ENCODE peak calls at places on chromosomes 16 and 17, in ten cellular contexts. L is stimulated activated CD8-positive, alpha-beta memory T cell treated with anti-CD3 and anti-CD28 coated beads, Interleukin-12 subunit alpha, Interleukin-12 subunit beta, amount 100 ng/mL, for 4 hours; A is AG04450; K is HEK293T; X is Kasumi-1; M is Calu3; B is left colon; C is pancreas; H is astrocyte of the spinal cord; D is Jurkat, Clone E6-1. N is an unnamed sample.

GRCh38 chr17:69406906-69407305 is 7.6 kb upstream of the MAP2K6 start:
- DNase-seq in B (no peak), D (no peak), H (no peak), M (no peak), X (no peak), C (no peak), K (no peak), L (no peak), A (no peak), N (no peak)

GRCh38 chr17:17942846-17943245 is 29.4 kb downstream of the TOM1L2 start:
- DNase-seq in B (no peak), M (no peak), L (no peak), D (no peak), A (no peak), H (no peak), X (no peak), K (no peak), C (no peak), N (no peak)

GRCh38 chr17:72697602-72698146 is 394.8 kb downstream of the SLC39A11 start:
- DNase-seq in X (no peak), H (no peak), M (no peak), C (no peak), K (no peak), D (no peak), A (no peak), B (no peak), L (no peak), N (no peak)

GRCh38 chr17:5868916-5869475 is 201.2 kb upstream of the WSCD1 start:
- DNase-seq in K (no peak), X (no peak), D (no peak), H (no peak), B (no peak), A (no peak), L (no peak), M (no peak), C (no peak), N (no peak)

GRCh38 chr16:5615868-5616642 is 518.5 kb upstream of the EEF2KMT start:
- DNase-seq in X (peak), B (peak), H (peak), K (peak), D (peak), M (peak), A (no peak), C (peak), L (no peak), N (peak)

GRCh38 chr16:1181715-1182671 is 29.1 kb downstream of the CACNA1H start:
- DNase-seq in H (peak), K (no peak), X (no peak), C (peak), D (no peak), B (peak), M (peak), A (peak), L (no peak), N (no peak)

GRCh38 chr16:69199382-69199781 is 12.4 kb downstream of the SNTB2 start:
- DNase-seq in H (peak), D (no peak), A (no peak), M (no peak), B (no peak), C (no peak), K (no peak), X (no peak), L (no peak), N (no peak)

GRCh38 chr17:4220655-4221054 is 43.1 kb downstream of the ANKFY1 start:
- DNase-seq in K (peak), M (no peak), D (no peak), B (peak), L (no peak), C (no peak), H (peak), A (no peak), X (no peak), N (no peak)

GRCh38 chr17:3972931-3973330 is 8.7 kb upstream of the ATP2A3 start:
- DNase-seq in D (no peak), L (no peak), K (no peak), C (peak), H (no peak), M (no peak), A (no peak), X (no peak), B (peak), N (no peak)

GRCh38 chr17:61426482-61427304 is 25.5 kb upstream of the TBX4 start:
- DNase-seq in B (no peak), M (no peak), D (no peak), K (no peak), A (no peak), L (no peak), H (no peak), C (no peak), X (no peak), N (no peak)

GRCh38 chr16:56961386-56961785 is 364 bp upstream of the CETP start:
- DNase-seq in X (no peak), B (no peak), D (no peak), A (no peak), H (no peak), K (no peak), M (no peak), L (no peak), C (no peak), N (no peak)

GRCh38 chr17:81537856-81538555 is 9.8 kb downstream of the FSCN2 start:
- DNase-seq in X (no peak), C (peak), M (no peak), D (no peak), H (no peak), B (no peak), A (no peak), L (no peak), K (no peak), N (no peak)

GRCh38 chr17:81207610-81208581 is 14.9 kb downstream of the CEP131 start:
- DNase-seq in L (no peak), B (no peak), K (no peak), M (no peak), D (peak), A (no peak), C (no peak), H (no peak), X (no peak), N (no peak)

GRCh38 chr17:50627782-50628601 is 6.7 kb upstream of the ABCC3 start:
- DNase-seq in M (peak), D (no peak), H (no peak), X (no peak), C (peak), A (no peak), K (no peak), B (peak), L (no peak), N (peak)

GRCh38 chr17:2174471-2175293 is 119.8 kb downstream of the HIC1 start:
- DNase-seq in H (peak), M (no peak), C (peak), L (no peak), X (no peak), K (no peak), A (peak), D (no peak), B (peak), N (peak)

GRCh38 chr16:70795513-70795912 is 5.4 kb downstream of the VAC14 start:
- DNase-seq in K (no peak), B (no peak), M (no peak), C (no peak), L (no peak), X (no peak), D (no peak), A (no peak), H (no peak), N (no peak)

GRCh38 chr17:44844390-44844830 is 3.3 kb upstream of the HIGD1B start:
- DNase-seq in B (no peak), M (no peak), X (no peak), A (no peak), D (no peak), L (no peak), C (no peak), H (no peak), K (no peak), N (no peak)

GRCh38 chr16:12062343-12063003 is 85.9 kb downstream of the SNX29 start:
- DNase-seq in H (peak), K (no peak), X (peak), C (no peak), B (peak), L (no peak), M (peak), A (peak), D (no peak), N (no peak)

GRCh38 chr17:41695954-41696720 is 7.5 kb downstream of the EIF1 start:
- DNase-seq in B (peak), A (no peak), C (peak), L (peak), X (peak), K (peak), D (peak), H (peak), M (peak), N (peak)